ENCODE peak calls at places on chromosomes 1 and 21, in seven cellular contexts. O is Peyer's patch; V is activated CD8-positive, alpha-beta T cell treated with anti-CD3 and anti-CD28 coated beads for 36 hours; B is bronchial epithelial cell; G is suprapubic skin; L is Panc1; C is neural progenitor cell. K is an unnamed sample.

GRCh38 chr1:16938351-16939321 is 16.9 kb downstream of the CROCC start:
- DNase-seq in O (no peak), V (no peak), B (no peak), G (no peak), L (no peak), C (peak), K (no peak)

GRCh38 chr1:19327301-19327700 is 15.2 kb downstream of the SLC66A1 start:
- DNase-seq in O (no peak), V (no peak), B (no peak), G (no peak), L (no peak), C (no peak), K (no peak)

GRCh38 chr1:98565951-98566350 is 95.6 kb upstream of the SNX7 start:
- DNase-seq in O (no peak), V (no peak), B (no peak), G (no peak), L (no peak), C (peak), K (no peak)

GRCh38 chr21:43362928-43363314 is 64.0 kb downstream of the SIK1 start:
- DNase-seq in O (no peak), V (peak), B (no peak), G (no peak), L (no peak), C (no peak), K (no peak)

GRCh38 chr1:244356371-244356770 is 95.3 kb downstream of the ADSS2 start:
- DNase-seq in O (no peak), V (no peak), B (no peak), G (no peak), L (no peak), C (no peak), K (no peak)

GRCh38 chr1:8136766-8137165 is 110.7 kb upstream of the ERRFI1 start:
- DNase-seq in O (no peak), V (no peak), B (no peak), G (no peak), L (no peak), C (no peak), K (no peak)

GRCh38 chr21:43981871-43982210 is 30.3 kb upstream of the TRAPPC10 start:
- DNase-seq in O (no peak), V (no peak), B (no peak), G (no peak), L (no peak), C (no peak), K (no peak)

GRCh38 chr1:206143537-206144155 is 26.5 kb upstream of the AVPR1B start:
- DNase-seq in O (no peak), V (no peak), B (no peak), G (no peak), L (no peak), C (no peak), K (no peak)

GRCh38 chr1:30284226-30284625 is 439.2 kb downstream of the MATN1 start:
- DNase-seq in O (no peak), V (no peak), B (no peak), G (no peak), L (no peak), C (no peak), K (no peak)

GRCh38 chr1:32891241-32891570 is 4.9 kb downstream of the HPCA start:
- DNase-seq in O (no peak), V (no peak), B (no peak), G (no peak), L (no peak), C (no peak), K (no peak)

GRCh38 chr21:45050786-45051489 is 23.4 kb upstream of the ADARB1 start:
- DNase-seq in O (no peak), V (no peak), B (no peak), G (peak), L (no peak), C (no peak), K (no peak)

GRCh38 chr1:20685099-20685662 is 24.0 kb upstream of the DDOST start:
- DNase-seq in O (no peak), V (no peak), B (no peak), G (no peak), L (no peak), C (no peak), K (no peak)

GRCh38 chr1:155079487-155080249 is 1.0 kb downstream of the EFNA3 start:
- DNase-seq in O (no peak), V (peak), B (no peak), G (no peak), L (no peak), C (peak), K (no peak)

GRCh38 chr1:153520818-153521476 is 14.8 kb downstream of the S100A6 start:
- DNase-seq in O (no peak), V (no peak), B (no peak), G (no peak), L (no peak), C (no peak), K (no peak)

GRCh38 chr1:225754940-225755635 is 22.5 kb upstream of the SRP9 start:
- DNase-seq in O (peak), V (no peak), B (peak), G (no peak), L (peak), C (no peak), K (no peak)

GRCh38 chr1:98086156-98086555 is 165.3 kb upstream of the DPYD start:
- DNase-seq in O (no peak), V (no peak), B (peak), G (no peak), L (no peak), C (no peak), K (no peak)

GRCh38 chr21:29145354-29145782 is 14.9 kb downstream of the MAP3K7CL start:
- DNase-seq in O (no peak), V (no peak), B (peak), G (no peak), L (peak), C (no peak), K (no peak)

GRCh38 chr1:170545476-170545875 is 13.5 kb downstream of the GORAB start:
- DNase-seq in O (no peak), V (no peak), B (peak), G (no peak), L (no peak), C (no peak), K (no peak)

GRCh38 chr1:9234223-9235122 is at the start of gene H6PD:
- DNase-seq in O (peak), V (peak), B (peak), G (peak), L (peak), C (peak), K (peak)

GRCh38 chr1:41383094-41383852 is 22.0 kb downstream of the FOXO6 start:
- DNase-seq in O (no peak), V (peak), B (peak), G (no peak), L (no peak), C (peak), K (no peak)

GRCh38 chr1:112982853-112983539 is 27.0 kb upstream of the SLC16A1 start:
- DNase-seq in O (no peak), V (no peak), B (no peak), G (no peak), L (no peak), C (no peak), K (no peak)

GRCh38 chr1:70382682-70383081 is 28.2 kb upstream of the ANKRD13C start:
- DNase-seq in O (no peak), V (no peak), B (no peak), G (no peak), L (no peak), C (no peak), K (no peak)

GRCh38 chr1:159786966-159787365 is 6.2 kb downstream of the DUSP23 start:
- DNase-seq in O (no peak), V (no peak), B (peak), G (no peak), L (no peak), C (no peak), K (no peak)

GRCh38 chr1:232046531-232047283 is 420.1 kb downstream of the DISC1 start:
- DNase-seq in O (no peak), V (no peak), B (peak), G (no peak), L (no peak), C (no peak), K (no peak)

GRCh38 chr21:45935628-45936027 is 45.9 kb upstream of the COL6A1 start:
- DNase-seq in O (no peak), V (no peak), B (no peak), G (no peak), L (no peak), C (peak), K (no peak)

GRCh38 chr21:39637971-39638628 is 25.4 kb downstream of the B3GALT5 start:
- DNase-seq in O (no peak), V (no peak), B (peak), G (no peak), L (no peak), C (no peak), K (no peak)

GRCh38 chr1:15399710-15400109 is 10.0 kb upstream of the EFHD2 start:
- DNase-seq in O (no peak), V (no peak), B (no peak), G (no peak), L (no peak), C (no peak), K (no peak)

GRCh38 chr1:116404699-116405098 is 31.7 kb downstream of the ATP1A1 start:
- DNase-seq in O (no peak), V (no peak), B (peak), G (no peak), L (no peak), C (no peak), K (no peak)

GRCh38 chr1:216456682-216457081 is 33.4 kb upstream of the USH2A start:
- DNase-seq in O (no peak), V (no peak), B (peak), G (no peak), L (no peak), C (peak), K (no peak)

GRCh38 chr21:37917612-37918011 is 1.4 kb upstream of the KCNJ6 start:
- DNase-seq in O (no peak), V (no peak), B (peak), G (no peak), L (no peak), C (no peak), K (no peak)

GRCh38 chr21:44530221-44530902 is 9.6 kb downstream of the KRTAP10-1 start:
- DNase-seq in O (no peak), V (no peak), B (no peak), G (no peak), L (no peak), C (no peak), K (peak)

GRCh38 chr1:241219449-241219848 is 137.6 kb downstream of the RGS7 start:
- DNase-seq in O (no peak), V (no peak), B (no peak), G (no peak), L (no peak), C (no peak), K (no peak)

GRCh38 chr1:2848006-2848670 is 46.6 kb upstream of the TTC34 start:
- DNase-seq in O (no peak), V (no peak), B (no peak), G (no peak), L (no peak), C (no peak), K (no peak)

GRCh38 chr1:56070601-56071000 is 508.8 kb downstream of the PLPP3 start:
- DNase-seq in O (no peak), V (no peak), B (no peak), G (no peak), L (no peak), C (no peak), K (no peak)

GRCh38 chr1:83857108-83857507 is 141.8 kb downstream of the TTLL7 start:
- DNase-seq in O (no peak), V (no peak), B (peak), G (no peak), L (no peak), C (peak), K (no peak)

GRCh38 chr21:46317710-46318463 is 5.8 kb downstream of the C21orf58 start:
- DNase-seq in O (no peak), V (no peak), B (no peak), G (no peak), L (no peak), C (peak), K (no peak)

GRCh38 chr21:35002879-35003722 is 46.0 kb downstream of the RUNX1 start:
- DNase-seq in O (no peak), V (no peak), B (peak), G (no peak), L (no peak), C (no peak), K (no peak)

GRCh38 chr21:33895356-33895755 is 20.2 kb downstream of the ATP5PO start:
- DNase-seq in O (no peak), V (no peak), B (no peak), G (no peak), L (no peak), C (no peak), K (no peak)

GRCh38 chr1:225693085-225693698 is 40.3 kb upstream of the ENAH start:
- DNase-seq in O (no peak), V (no peak), B (no peak), G (no peak), L (no peak), C (no peak), K (no peak)

DNA sequence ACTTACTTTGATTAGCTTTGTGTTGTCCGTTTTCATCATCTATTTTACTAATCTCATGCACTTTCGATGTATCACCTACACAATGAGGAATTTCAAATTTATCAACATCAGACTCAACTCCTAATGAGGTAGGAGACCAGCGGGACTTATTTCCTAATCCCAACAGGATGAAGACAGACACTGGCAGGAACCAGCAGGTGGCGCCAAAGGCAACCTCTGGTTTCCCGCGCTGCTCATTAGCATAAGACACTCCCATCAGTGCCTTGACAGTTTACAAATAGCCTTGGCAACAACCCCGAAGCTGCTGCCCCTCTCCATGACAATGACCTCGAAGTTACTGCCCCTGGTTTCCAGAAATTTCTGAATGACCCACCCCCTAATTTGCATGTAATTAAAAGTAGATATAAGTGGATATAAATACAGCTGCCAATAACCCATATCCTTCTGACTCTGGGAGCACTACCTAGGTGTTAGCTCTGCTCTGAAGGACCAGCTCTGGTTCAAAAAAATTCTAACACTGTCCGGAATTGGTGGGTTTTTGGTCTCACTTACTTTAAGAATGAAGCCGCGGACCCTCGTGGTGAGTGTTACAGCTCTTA is 974.8 kb downstream of the ADGRL2 start:
- DNase-seq in O (peak), V (peak), B (peak), G (no peak), L (peak), C (peak), K (no peak)
- TF ChIP-seq CTCF in O (peak), V (peak), B (peak), G (peak), L (peak), C (peak), K (peak)

GRCh38 chr1:151501474-151501873 is 9.7 kb upstream of the CGN start:
- DNase-seq in O (no peak), V (no peak), B (no peak), G (no peak), L (no peak), C (no peak), K (no peak)
- TF ChIP-seq CTCF in O (peak), V (no peak), B (peak), G (no peak), L (no peak), C (peak), K (no peak)

DNA sequence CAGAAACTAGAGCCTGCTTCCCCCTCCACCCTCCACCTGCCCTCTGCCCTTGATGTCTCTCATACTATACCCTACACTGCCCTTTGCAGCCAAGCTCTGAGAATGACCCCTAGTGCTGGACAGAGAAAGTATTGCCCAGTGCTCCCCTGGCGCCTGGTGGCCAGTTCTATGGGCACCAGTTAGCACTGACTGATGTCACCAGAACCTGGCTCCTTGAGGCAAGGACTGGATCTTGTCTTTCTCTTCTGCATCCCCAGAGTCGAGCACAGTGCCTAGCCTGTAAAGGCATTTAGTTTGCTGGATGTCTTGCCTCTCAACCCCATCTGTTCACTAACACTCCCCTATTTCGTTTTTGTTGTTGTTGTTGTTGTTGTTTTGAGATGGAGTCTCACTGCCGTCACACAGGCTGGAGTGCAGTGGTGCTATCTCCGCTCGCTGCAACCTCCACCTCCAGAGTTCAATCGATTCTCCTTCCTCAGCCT is 5.9 kb downstream of the PHLDA3 start:
- DNase-seq in O (no peak), V (no peak), B (peak), G (no peak), L (no peak), C (peak), K (no peak)
- TF ChIP-seq CTCF in O (peak), V (no peak), B (peak), G (no peak), L (peak), C (peak), K (peak)

DNA sequence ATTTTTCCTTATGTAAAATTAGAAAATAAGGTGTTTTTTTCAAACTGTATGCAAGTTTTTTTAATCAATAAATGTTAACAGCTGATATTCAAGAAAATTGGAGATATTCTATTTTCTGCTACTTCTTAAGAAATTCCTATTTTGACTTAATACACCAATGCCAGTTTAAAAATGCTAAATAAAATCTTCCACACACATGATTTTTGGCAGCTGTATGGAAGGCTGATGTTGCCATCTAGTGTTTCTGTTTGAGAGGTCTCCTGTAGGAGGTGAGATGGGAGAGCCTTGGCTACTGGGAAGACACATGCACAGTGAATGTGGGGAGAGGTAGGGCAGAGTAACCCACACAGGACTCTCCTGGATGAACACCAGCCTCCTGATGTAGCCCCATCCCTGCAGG is 29.2 kb upstream of the OR2B11 start:
- DNase-seq in O (peak), V (peak), B (peak), G (no peak), L (peak), C (peak), K (peak)
- TF ChIP-seq CTCF in O (peak), V (peak), B (peak), G (peak), L (peak), C (peak), K (peak)

GRCh38 chr1:51423098-51423821 is 92.9 kb upstream of the TTC39A start:
- DNase-seq in O (no peak), V (no peak), B (peak), G (no peak), L (no peak), C (peak), K (no peak)

GRCh38 chr1:51421961-51422360 is 91.6 kb upstream of the TTC39A start:
- DNase-seq in O (no peak), V (no peak), B (peak), G (no peak), L (peak), C (peak), K (no peak)

GRCh38 chr1:51420867-51421627 is 90.7 kb upstream of the TTC39A start:
- DNase-seq in O (no peak), V (no peak), B (no peak), G (no peak), L (no peak), C (no peak), K (no peak)

GRCh38 chr1:51425273-51425672 is 93.8 kb downstream of the EPS15 start:
- DNase-seq in O (no peak), V (no peak), B (no peak), G (no peak), L (no peak), C (no peak), K (no peak)

DNA sequence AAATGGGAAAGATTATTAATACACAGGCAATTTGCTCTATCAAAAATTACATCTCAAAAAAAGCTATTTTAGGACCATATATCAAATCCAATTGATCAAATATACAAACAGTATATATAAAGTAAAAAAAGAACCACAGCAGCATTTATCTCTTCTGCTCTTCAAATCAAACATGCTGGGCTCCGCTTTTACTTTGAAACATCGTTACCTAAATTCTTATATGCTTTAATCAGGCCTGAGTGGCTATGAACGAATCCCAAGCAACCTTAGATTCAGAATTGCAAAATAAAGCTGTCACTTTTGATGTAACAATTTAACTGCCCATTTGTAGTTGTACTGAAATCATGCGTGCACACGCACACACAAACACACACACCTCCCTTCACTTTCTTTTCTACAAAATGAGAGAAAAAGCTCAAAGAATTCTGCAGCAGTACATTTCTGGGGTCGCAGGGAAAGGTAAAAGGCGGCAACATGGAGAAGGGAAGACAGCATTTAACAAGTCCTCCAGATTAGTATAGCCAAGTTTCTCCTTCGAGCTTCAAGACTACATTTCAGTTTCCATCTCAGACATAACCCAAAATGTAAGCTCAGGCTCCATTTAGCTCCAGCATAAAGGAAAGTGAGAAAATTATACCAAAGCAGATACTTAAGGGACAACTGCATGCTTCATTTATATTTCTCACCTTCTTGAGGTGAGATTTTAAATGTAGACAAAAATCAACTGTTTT is 92.2 kb upstream of the TTC39A start:
- DNase-seq in O (no peak), V (no peak), B (no peak), G (no peak), L (no peak), C (no peak), K (no peak)
- TF ChIP-seq CTCF in O (no peak), V (no peak), B (no peak), G (no peak), L (no peak), C (no peak), K (no peak)